ENCODE peak calls at places on chromosome 17, in seven cellular contexts. V is adrenal gland, M is prostate gland, Z is breast epithelium, E is IMR-90, T is uterus, O is H1. W is an unnamed sample. For H3K4me1, the result is how much of the 10 kb centered on the place peaks cover.

GRCh38 chr17:14211778-14212177 is 24.9 kb downstream of the CDRT15 start:
- DNase-seq in M (no peak), V (no peak), O (peak), T (peak), E (no peak), Z (no peak), W (no peak)

GRCh38 chr17:78250891-78251772 is 19.7 kb downstream of the TMEM235 start:
- DNase-seq in V (peak), O (peak), Z (peak), M (peak), E (peak), T (peak), W (peak)

GRCh38 chr17:53749178-53749577 is 73.5 kb upstream of the KIF2B start:
- DNase-seq in Z (no peak), M (no peak), E (no peak), T (no peak), V (no peak), O (no peak), W (no peak)

GRCh38 chr17:53979991-53980390 is 157.3 kb downstream of the KIF2B start:
- DNase-seq in O (no peak), Z (no peak), T (no peak), V (no peak), M (no peak), E (no peak), W (no peak)

GRCh38 chr17:62882878-62883277 is 74.8 kb upstream of the MARCHF10 start:
- DNase-seq in V (no peak), T (no peak), E (peak), Z (no peak), O (no peak), M (no peak), W (no peak)

GRCh38 chr17:58369214-58370031 is 17.4 kb upstream of the SUPT4H1 start:
- DNase-seq in T (no peak), O (no peak), E (no peak), Z (no peak), M (no peak), V (no peak), W (no peak)

GRCh38 chr17:17792143-17792550 is 44.6 kb downstream of the SREBF1 start:
- DNase-seq in E (no peak), O (no peak), Z (no peak), V (no peak), T (no peak), M (no peak), W (no peak)

GRCh38 chr17:1645207-1646171 is at the start of gene SCARF1:
- DNase-seq in Z (no peak), V (peak), T (no peak), O (no peak), M (no peak), E (no peak), W (no peak)

GRCh38 chr17:41521574-41522261 is 3.0 kb upstream of the KRT15 start:
- DNase-seq in O (no peak), T (no peak), M (no peak), Z (peak), V (no peak), E (peak), W (peak)

DNA sequence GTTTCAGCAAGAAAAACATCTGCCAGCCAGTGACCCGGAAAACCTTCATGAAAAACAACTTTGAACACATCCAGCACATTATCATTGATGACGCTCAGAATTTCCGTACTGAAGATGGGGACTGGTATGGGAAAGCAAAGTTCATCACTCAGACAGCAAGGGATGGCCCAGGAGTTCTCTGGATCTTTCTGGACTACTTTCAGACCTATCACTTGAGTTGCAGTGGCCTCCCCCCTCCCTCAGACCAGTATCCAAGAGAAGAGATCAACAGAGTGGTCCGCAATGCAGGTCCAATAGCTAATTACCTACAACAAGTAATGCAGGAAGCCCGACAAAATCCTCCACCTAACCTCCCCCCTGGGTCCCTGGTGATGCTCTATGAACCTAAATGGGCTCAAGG is 22.2 kb downstream of the SLFN5 start:
- DNase-seq in O (no peak), Z (no peak), V (no peak), T (no peak), E (no peak), M (no peak), W (no peak)
- H3K27ac ChIP-seq in O (no peak), Z (no peak), V (no peak), T (no peak), E (no peak), M (no peak), W (no peak)

DNA sequence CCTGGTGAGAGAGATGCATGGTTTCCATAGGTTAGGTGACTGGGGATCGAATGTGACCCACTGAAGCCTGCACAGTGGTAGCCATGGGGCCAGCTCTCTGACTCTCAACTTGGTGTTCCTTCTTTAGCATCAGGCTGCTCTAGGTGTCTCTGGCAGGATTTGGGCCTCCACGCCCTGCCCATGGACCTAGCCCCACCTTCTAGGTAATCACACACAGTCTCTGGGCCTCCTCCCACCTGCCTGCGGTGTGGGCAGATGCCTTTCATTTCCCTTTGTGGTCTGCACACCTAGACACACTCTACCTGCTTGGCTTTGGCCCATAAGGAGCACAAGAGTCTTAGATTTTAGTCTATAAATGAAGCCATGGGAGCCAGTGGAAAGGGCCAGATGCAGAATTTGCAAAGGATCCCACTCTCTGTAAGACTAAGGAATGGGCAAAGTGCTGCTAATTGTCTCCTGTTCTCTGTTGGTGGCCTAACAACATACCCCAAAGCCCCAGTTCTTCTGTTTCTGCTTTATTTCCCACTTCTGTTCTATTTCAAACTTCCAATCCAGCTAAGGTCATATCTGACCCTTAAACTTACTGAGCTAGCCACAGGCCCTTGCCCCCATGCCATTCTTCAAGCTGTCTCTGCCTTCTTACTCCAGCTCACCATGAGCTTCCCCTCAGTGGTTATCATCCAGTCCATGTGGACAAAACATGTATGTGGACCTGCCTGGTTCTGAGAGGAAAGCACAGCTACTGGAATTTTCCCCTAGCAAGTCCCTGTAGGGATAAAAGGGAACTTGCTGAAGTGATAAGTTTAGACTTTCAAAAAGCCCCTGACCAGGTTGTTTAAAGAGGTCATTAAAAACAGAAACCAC is 7.3 kb upstream of the MFSD6L start:
- DNase-seq in V (no peak), E (no peak), O (peak), Z (no peak), M (no peak), T (no peak), W (peak)
- TF ChIP-seq POLR2A in V (no peak), E (no peak), O (no peak), Z (no peak), M (no peak), T (no peak), W (no peak)

GRCh38 chr17:68288375-68288774 is 2.6 kb downstream of the SLC16A6 start:
- DNase-seq in V (no peak), Z (no peak), T (no peak), M (no peak), O (no peak), E (no peak), W (peak)

GRCh38 chr17:68288804-68289203 is 2.1 kb downstream of the SLC16A6 start:
- DNase-seq in O (no peak), M (no peak), Z (no peak), V (no peak), T (no peak), E (no peak), W (no peak)

GRCh38 chr17:68290268-68290954 is 516 bp downstream of the SLC16A6 start:
- DNase-seq in V (no peak), E (no peak), Z (no peak), O (peak), M (peak), T (no peak), W (peak)

GRCh38 chr17:68289936-68290267 is 1.0 kb downstream of the SLC16A6 start:
- DNase-seq in E (no peak), O (no peak), V (no peak), T (no peak), M (no peak), Z (no peak), W (no peak)

GRCh38 chr17:68289473-68289872 is 1.5 kb downstream of the SLC16A6 start:
- DNase-seq in Z (no peak), T (no peak), M (peak), E (no peak), O (no peak), V (no peak), W (no peak)
- H3K4me1 ChIP-seq in Z (under half), T (under half), M (under half), E (under half), O (under half), V (under half), W (under half)

GRCh38 chr17:33169580-33170285 is 123.4 kb downstream of the ASIC2 start:
- DNase-seq in E (peak), O (no peak), M (no peak), Z (no peak), V (no peak), T (no peak), W (no peak)
- H3K27ac ChIP-seq in E (no peak), O (no peak), M (no peak), Z (no peak), V (no peak), T (no peak), W (no peak)

DNA sequence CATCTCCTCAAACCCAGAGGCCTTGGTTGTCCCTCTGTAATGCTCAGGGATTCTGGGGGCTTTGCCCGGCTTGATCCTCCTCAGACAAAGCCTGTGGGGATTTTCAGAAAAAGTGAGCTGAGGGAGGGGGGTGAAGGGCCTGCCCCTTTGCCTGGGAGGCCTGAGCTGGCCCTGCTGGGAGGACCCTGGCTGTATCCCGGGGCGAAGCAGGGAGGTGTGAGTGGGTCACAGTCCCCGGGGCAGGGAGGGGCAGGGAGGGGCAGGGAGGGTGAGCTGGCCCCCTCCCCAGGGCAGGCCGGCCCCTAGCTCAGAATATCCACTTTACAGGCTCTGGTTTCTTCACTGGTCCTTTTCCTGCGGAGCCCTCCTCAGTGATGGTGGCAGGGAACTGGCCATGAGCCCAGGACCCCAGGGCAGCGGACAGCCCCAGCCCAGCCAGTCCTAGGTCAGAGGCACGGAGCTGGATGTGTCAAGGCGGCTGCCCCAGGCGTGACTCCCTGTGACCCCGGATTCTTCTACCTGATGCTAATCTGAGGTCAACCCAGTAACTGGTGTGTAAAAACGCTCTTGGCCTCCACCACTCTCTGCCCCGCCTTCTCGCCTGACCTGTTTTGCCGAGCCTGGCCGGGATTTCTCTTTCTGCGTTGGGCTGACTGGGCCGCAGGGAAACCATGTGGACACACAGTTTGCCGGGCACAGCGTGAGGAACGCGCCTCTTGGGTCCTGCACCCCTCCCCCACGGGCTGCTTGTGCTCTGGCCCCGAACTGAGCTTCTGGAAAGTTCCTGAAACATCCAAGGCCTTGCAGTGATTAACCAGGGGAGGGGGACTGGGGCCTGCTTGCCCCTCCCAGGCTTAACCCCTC is 5.8 kb upstream of the FASN start:
- DNase-seq in T (peak), M (peak), O (peak), E (no peak), Z (peak), V (peak), W (no peak)
- TF ChIP-seq POLR2A in T (no peak), M (peak), O (peak), E (no peak), Z (no peak), V (no peak), W (no peak)

GRCh38 chr17:55751720-55752250 is 934 bp downstream of the PCTP start:
- DNase-seq in O (no peak), V (no peak), T (no peak), E (no peak), Z (no peak), M (no peak), W (no peak)

GRCh38 chr17:55760643-55761355 is 9.9 kb downstream of the PCTP start:
- DNase-seq in Z (no peak), V (no peak), O (no peak), M (no peak), E (no peak), T (no peak), W (no peak)

GRCh38 chr17:55757659-55758058 is 6.8 kb downstream of the PCTP start:
- DNase-seq in M (no peak), V (no peak), O (no peak), E (no peak), Z (no peak), T (no peak), W (no peak)

GRCh38 chr17:55758171-55758570 is 7.3 kb downstream of the PCTP start:
- DNase-seq in Z (no peak), O (no peak), V (no peak), E (no peak), T (no peak), M (no peak), W (no peak)

DNA sequence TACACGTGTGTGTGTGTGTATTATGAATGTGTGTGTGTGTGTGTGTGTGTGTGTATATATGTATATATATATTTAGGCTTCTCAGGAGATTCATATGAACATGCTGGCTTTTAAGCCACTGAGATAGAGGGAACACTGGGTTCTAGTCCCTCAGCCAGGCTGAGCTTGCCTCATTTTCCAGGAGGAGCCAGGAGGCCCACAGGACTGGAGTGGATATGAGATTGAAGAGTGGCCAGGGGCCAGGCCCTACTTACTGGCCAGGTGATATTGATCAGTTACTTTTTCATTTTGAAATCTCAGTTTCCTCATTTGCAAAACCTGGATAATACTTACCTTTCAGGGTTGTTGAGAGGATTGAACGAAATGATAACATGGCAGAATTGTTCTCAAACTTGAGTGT is 5.8 kb downstream of the PCTP start:
- DNase-seq in M (no peak), O (no peak), Z (no peak), V (no peak), T (no peak), E (no peak), W (no peak)
- H3K4me1 ChIP-seq in M (under half), O (under half), Z (under half), V (under half), T (under half), E (under half), W (under half)

GRCh38 chr17:42845556-42845917 is 1.2 kb downstream of the AOC2 start:
- DNase-seq in O (no peak), E (no peak), M (no peak), Z (no peak), T (no peak), V (peak), W (no peak)

GRCh38 chr17:42844761-42845555 is 578 bp downstream of the AOC2 start:
- DNase-seq in M (no peak), Z (no peak), T (no peak), O (no peak), V (no peak), E (no peak), W (no peak)

GRCh38 chr17:42843358-42843934 is 934 bp upstream of the AOC2 start:
- DNase-seq in V (peak), Z (no peak), M (peak), T (no peak), E (peak), O (no peak), W (peak)

GRCh38 chr17:42844271-42844670 is at the start of gene AOC2:
- DNase-seq in E (no peak), V (no peak), Z (no peak), O (no peak), M (no peak), T (no peak), W (peak)

DNA sequence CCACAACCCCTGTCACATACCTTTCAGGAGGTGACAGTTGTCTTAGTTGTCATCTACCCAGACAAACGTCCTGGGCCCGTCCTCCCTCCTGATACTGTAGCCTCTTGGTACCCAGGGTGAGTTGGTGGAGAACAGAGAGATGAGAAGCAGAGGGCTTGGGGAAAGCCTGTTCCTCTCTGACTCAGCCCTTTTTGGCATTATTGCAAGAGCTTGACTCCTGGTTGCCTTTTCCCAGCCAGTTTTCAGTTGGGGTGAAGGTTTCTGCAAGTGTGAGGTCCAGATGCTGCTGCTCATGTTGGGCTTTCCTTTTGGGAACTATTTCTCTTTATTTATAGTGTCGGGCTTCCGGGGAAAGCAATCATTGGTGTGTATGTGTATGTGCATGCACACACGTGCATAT is 2.1 kb upstream of the AOC2 start:
- DNase-seq in M (no peak), E (peak), V (no peak), Z (no peak), T (no peak), O (no peak), W (no peak)
- H3K27ac ChIP-seq in M (no peak), E (no peak), V (no peak), Z (no peak), T (no peak), O (no peak), W (no peak)

W was measured in Peyer's patch.